ENCODE peak calls at places on chromosomes 3 and 15, in nine cellular contexts. O, J, R, K, E, W, Q, V and P are unnamed samples.
A peak's percentile ranks its signal among the peaks of the same experiment; 100 is the strongest.

GRCh38 chr15:95259965-95260364 is 1028.6 kb downstream of the MCTP2 start:
- DNase-seq in O (no peak), J (peak; percentile 54), R (no peak), K (peak; percentile 31), E (peak; percentile 13), W (no peak), Q (no peak), V (no peak), P (no peak)

GRCh38 chr15:69881760-69882159 is 216.0 kb downstream of the TLE3 start:
- DNase-seq in O (no peak), J (no peak), R (no peak), K (no peak), E (no peak), W (no peak), Q (no peak), V (no peak), P (no peak)

GRCh38 chr3:178295257-178295912 is 240.9 kb upstream of the KCNMB2 start:
- DNase-seq in O (no peak), J (no peak), R (no peak), K (no peak), E (no peak), W (no peak), Q (no peak), V (no peak), P (no peak)

GRCh38 chr15:68442041-68442440 is 10.1 kb upstream of the ITGA11 start:
- DNase-seq in O (no peak), J (no peak), R (no peak), K (peak; percentile 13), E (no peak), W (no peak), Q (no peak), V (no peak), P (no peak)

GRCh38 chr3:67601919-67602608 is 52.3 kb downstream of the SUCLG2 start:
- DNase-seq in O (peak; percentile 69), J (no peak), R (no peak), K (no peak), E (no peak), W (no peak), Q (no peak), V (no peak), P (no peak)

GRCh38 chr3:172034786-172035685 is 4.3 kb upstream of the FNDC3B start:
- DNase-seq in O (no peak), J (peak; percentile 57), R (peak; percentile 37), K (peak; percentile 77), E (peak; percentile 32), W (no peak), Q (no peak), V (no peak), P (no peak)

GRCh38 chr15:77865701-77866100 is 211.8 kb downstream of the TBC1D2B start:
- DNase-seq in O (no peak), J (no peak), R (no peak), K (no peak), E (no peak), W (no peak), Q (no peak), V (no peak), P (no peak)

GRCh38 chr3:194472290-194472920 is 14.4 kb downstream of the ATP13A3 start:
- DNase-seq in O (peak; percentile 45), J (peak; percentile 29), R (peak; percentile 53), K (no peak), E (peak; percentile 72), W (peak; percentile 25), Q (peak; percentile 55), V (no peak), P (no peak)

GRCh38 chr3:193831495-193832455 is 238.8 kb downstream of the OPA1 start:
- DNase-seq in O (no peak), J (no peak), R (no peak), K (no peak), E (no peak), W (no peak), Q (no peak), V (no peak), P (no peak)

GRCh38 chr3:47824541-47825473 is 21.9 kb downstream of the DHX30 start:
- DNase-seq in O (peak; percentile 81), J (peak; percentile 96), R (peak; percentile 47), K (peak; percentile 90), E (peak; percentile 95), W (peak; percentile 89), Q (peak; percentile 57), V (peak; percentile 67), P (peak; percentile 72)

GRCh38 chr3:42229942-42230688 is 35.9 kb downstream of the CCK start:
- DNase-seq in O (no peak), J (peak; percentile 41), R (peak; percentile 34), K (peak; percentile 48), E (peak; percentile 78), W (peak; percentile 57), Q (peak; percentile 33), V (no peak), P (no peak)

DNA sequence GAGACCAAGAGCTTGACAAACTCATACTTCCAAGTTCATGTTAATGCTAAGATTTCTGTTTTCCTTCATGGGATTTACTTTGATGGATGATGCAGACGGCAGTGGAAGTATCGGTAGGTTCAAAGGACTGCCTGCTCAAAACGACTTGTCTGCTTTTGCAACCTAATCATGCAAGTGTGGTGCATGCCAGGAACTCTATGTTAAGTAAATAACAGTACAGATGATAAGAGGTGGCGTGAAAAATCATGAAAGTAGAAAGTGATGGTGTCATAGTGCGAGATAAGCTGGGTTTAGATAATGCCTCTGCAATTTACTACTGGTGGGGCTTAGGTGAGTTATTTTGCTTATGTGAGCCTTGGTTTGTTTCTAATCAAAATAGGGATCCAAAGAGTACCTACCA is 14.7 kb upstream of the LMCD1 start:
- DNase-seq in O (no peak), J (no peak), R (no peak), K (no peak), E (no peak), W (no peak), Q (no peak), V (no peak), P (no peak)
- H3K27ac ChIP-seq in O (no peak overlapping the region), J (no peak overlapping the region), R (no peak overlapping the region), K (no peak overlapping the region), E (no peak overlapping the region), W (no peak overlapping the region), Q (no peak overlapping the region), V (no peak overlapping the region), P (no peak overlapping the region)

GRCh38 chr3:141878326-141878725 is 1.9 kb downstream of the ATP1B3 start:
- DNase-seq in O (no peak), J (no peak), R (no peak), K (no peak), E (no peak), W (no peak), Q (no peak), V (no peak), P (no peak)
- H3K27ac ChIP-seq in O (peak overlapping the region; percentile 87), J (peak overlapping the region; percentile 88), R (no peak overlapping the region), K (no peak overlapping the region), E (no peak overlapping the region), W (peak overlapping the region; percentile 95), Q (no peak overlapping the region), V (no peak overlapping the region), P (no peak overlapping the region)

GRCh38 chr3:105866656-105867653 is 1.9 kb downstream of the CBLB start:
- DNase-seq in O (peak; percentile 10), J (peak; percentile 22), R (no peak), K (no peak), E (peak; percentile 7), W (no peak), Q (no peak), V (no peak), P (no peak)
- H3K27ac ChIP-seq in O (peak overlapping the region; percentile 32), J (no peak overlapping the region), R (no peak overlapping the region), K (no peak overlapping the region), E (no peak overlapping the region), W (peak overlapping the region; percentile 5), Q (no peak overlapping the region), V (peak overlapping the region; percentile 79), P (peak overlapping the region; percentile 77)

GRCh38 chr15:59398220-59398619 is 25.5 kb upstream of the MYO1E start:
- DNase-seq in O (no peak), J (no peak), R (no peak), K (no peak), E (no peak), W (no peak), Q (no peak), V (no peak), P (no peak)

GRCh38 chr15:59399465-59400102 is 26.9 kb upstream of the MYO1E start:
- DNase-seq in O (no peak), J (no peak), R (no peak), K (no peak), E (no peak), W (no peak), Q (no peak), V (no peak), P (no peak)

GRCh38 chr15:59396211-59396610 is 23.5 kb upstream of the MYO1E start:
- DNase-seq in O (no peak), J (no peak), R (no peak), K (no peak), E (no peak), W (no peak), Q (no peak), V (no peak), P (no peak)

GRCh38 chr15:59394166-59394661 is 21.5 kb upstream of the MYO1E start:
- DNase-seq in O (no peak), J (no peak), R (no peak), K (no peak), E (no peak), W (no peak), Q (no peak), V (no peak), P (no peak)

DNA sequence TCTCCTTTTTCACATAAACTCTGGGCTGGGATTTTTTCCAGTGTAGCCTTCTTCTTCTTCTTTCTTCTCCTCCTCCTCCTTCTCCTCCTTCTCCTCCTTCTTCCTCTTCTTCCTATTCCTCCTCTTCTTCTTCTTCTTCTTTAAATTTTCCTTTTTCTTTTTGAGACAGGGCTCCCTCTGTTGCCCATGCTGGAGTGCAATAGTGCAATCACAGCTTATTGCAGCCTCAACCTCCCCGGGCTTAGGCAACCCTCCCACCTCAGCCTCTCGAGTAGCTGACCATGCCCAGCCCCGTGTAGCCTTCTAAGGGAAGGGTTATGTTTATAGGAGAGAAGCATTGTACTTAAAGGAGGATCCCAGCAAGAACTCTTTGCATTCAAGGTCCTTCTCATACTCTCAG is 24.0 kb upstream of the MYO1E start:
- DNase-seq in O (no peak), J (no peak), R (no peak), K (no peak), E (no peak), W (no peak), Q (no peak), V (no peak), P (no peak)
- H3K27ac ChIP-seq in O (no peak overlapping the region), J (no peak overlapping the region), R (no peak overlapping the region), K (no peak overlapping the region), E (no peak overlapping the region), W (peak overlapping the region; percentile 49), Q (no peak overlapping the region), V (no peak overlapping the region), P (no peak overlapping the region)